ENCODE peak calls at places on chromosome 15, in six cellular contexts. D, X, K, V, L and Y are unnamed samples.

GRCh38 chr15:67524235-67524634 is 3.3 kb downstream of the C15orf61 start:
- DNase-seq in D (no peak), X (no peak), K (no peak), V (no peak), L (no peak), Y (no peak)

GRCh38 chr15:60949034-60949977 is 279.8 kb downstream of the RORA start:
- DNase-seq in D (no peak), X (no peak), K (no peak), V (no peak), L (no peak), Y (no peak)

GRCh38 chr15:59492389-59493377 is 54.7 kb downstream of the FAM81A start:
- DNase-seq in D (peak), X (peak), K (peak), V (peak), L (peak), Y (peak)

GRCh38 chr15:92305342-92305741 is 88.3 kb upstream of the ST8SIA2 start:
- DNase-seq in D (no peak), X (no peak), K (no peak), V (no peak), L (no peak), Y (no peak)

GRCh38 chr15:56484284-56484683 is 19.3 kb upstream of the MNS1 start:
- DNase-seq in D (no peak), X (no peak), K (no peak), V (no peak), L (no peak), Y (no peak)

GRCh38 chr15:78035861-78036476 is 41.5 kb downstream of the TBC1D2B start:
- DNase-seq in D (no peak), X (no peak), K (no peak), V (no peak), L (no peak), Y (no peak)

GRCh38 chr15:29376580-29376979 is 107.0 kb upstream of the NSMCE3 start:
- DNase-seq in D (no peak), X (no peak), K (no peak), V (peak), L (no peak), Y (no peak)

GRCh38 chr15:55168350-55168974 is 28.3 kb downstream of the RSL24D1 start:
- DNase-seq in D (peak), X (peak), K (no peak), V (peak), L (peak), Y (peak)

GRCh38 chr15:48862705-48863104 is 15.2 kb upstream of the EID1 start:
- DNase-seq in D (no peak), X (no peak), K (no peak), V (peak), L (no peak), Y (no peak)

GRCh38 chr15:101807345-101807945 is 4.1 kb downstream of the OR4F6 start:
- DNase-seq in D (no peak), X (no peak), K (no peak), V (no peak), L (no peak), Y (no peak)

GRCh38 chr15:98887976-98888375 is 119.6 kb downstream of the PGPEP1L start:
- DNase-seq in D (no peak), X (no peak), K (no peak), V (no peak), L (no peak), Y (no peak)

GRCh38 chr15:63345391-63345752 is 36.3 kb downstream of the CA12 start:
- DNase-seq in D (no peak), X (no peak), K (no peak), V (no peak), L (no peak), Y (no peak)

GRCh38 chr15:76863123-76863522 is 42.0 kb downstream of the SCAPER start:
- DNase-seq in D (no peak), X (no peak), K (no peak), V (no peak), L (no peak), Y (no peak)

GRCh38 chr15:85620321-85621044 is 174.2 kb downstream of the KLHL25 start:
- DNase-seq in D (peak), X (peak), K (peak), V (no peak), L (no peak), Y (no peak)

GRCh38 chr15:74866090-74866489 is 7.1 kb downstream of the SCAMP2 start:
- DNase-seq in D (peak), X (no peak), K (peak), V (no peak), L (no peak), Y (no peak)

GRCh38 chr15:55742498-55742926 is 440 bp downstream of the PRTG start:
- DNase-seq in D (peak), X (no peak), K (peak), V (peak), L (no peak), Y (peak)

GRCh38 chr15:85869124-85869523 is 74.4 kb upstream of the KLHL25 start:
- DNase-seq in D (no peak), X (no peak), K (no peak), V (no peak), L (no peak), Y (no peak)

GRCh38 chr15:64429448-64429847 is 30.9 kb upstream of the ZNF609 start:
- DNase-seq in D (no peak), X (no peak), K (no peak), V (no peak), L (no peak), Y (no peak)

GRCh38 chr15:68228143-68228970 is 1.2 kb downstream of the CLN6 start:
- DNase-seq in D (peak), X (no peak), K (no peak), V (no peak), L (no peak), Y (no peak)

GRCh38 chr15:51303462-51303861 is 34.9 kb downstream of the CYP19A1 start:
- DNase-seq in D (no peak), X (no peak), K (no peak), V (no peak), L (no peak), Y (no peak)

GRCh38 chr15:38242055-38242454 is 10.6 kb upstream of the SPRED1 start:
- DNase-seq in D (no peak), X (no peak), K (no peak), V (no peak), L (no peak), Y (no peak)

GRCh38 chr15:69380726-69381105 is 33.4 kb upstream of the KIF23 start:
- DNase-seq in D (no peak), X (no peak), K (no peak), V (no peak), L (no peak), Y (no peak)

GRCh38 chr15:98292442-98293240 is 332.1 kb downstream of the ARRDC4 start:
- DNase-seq in D (peak), X (no peak), K (no peak), V (peak), L (peak), Y (peak)

GRCh38 chr15:45174577-45174976 is 13.2 kb downstream of the SHF start:
- DNase-seq in D (no peak), X (no peak), K (no peak), V (no peak), L (no peak), Y (no peak)

GRCh38 chr15:77589839-77590238 is 42.9 kb downstream of the LINGO1 start:
- DNase-seq in D (no peak), X (no peak), K (no peak), V (no peak), L (no peak), Y (peak)

GRCh38 chr15:29681946-29682345 is 140.3 kb downstream of the TJP1 start:
- DNase-seq in D (no peak), X (no peak), K (no peak), V (no peak), L (no peak), Y (no peak)

GRCh38 chr15:57969355-57969754 is 96.2 kb downstream of the ALDH1A2 start:
- DNase-seq in D (peak), X (no peak), K (no peak), V (peak), L (no peak), Y (peak)

GRCh38 chr15:40282870-40283614 is at the start of gene ANKRD63:
- DNase-seq in D (no peak), X (no peak), K (no peak), V (peak), L (no peak), Y (no peak)

GRCh38 chr15:58734859-58735258 is 14.6 kb downstream of the ADAM10 start:
- DNase-seq in D (no peak), X (no peak), K (no peak), V (no peak), L (no peak), Y (no peak)

GRCh38 chr15:55282284-55282833 is 7.3 kb downstream of the RAB27A start:
- DNase-seq in D (peak), X (no peak), K (no peak), V (no peak), L (no peak), Y (peak)

GRCh38 chr15:87863152-87863551 is 393.4 kb downstream of the NTRK3 start:
- DNase-seq in D (no peak), X (no peak), K (no peak), V (peak), L (no peak), Y (no peak)

GRCh38 chr15:44023176-44023575 is 171.9 kb downstream of the FRMD5 start:
- DNase-seq in D (peak), X (no peak), K (no peak), V (peak), L (no peak), Y (no peak)
- TF ChIP-seq CTCF in D (no peak), X (no peak), K (no peak), V (peak), L (no peak), Y (no peak)

GRCh38 chr15:25862469-25863066 is 559 bp downstream of the ATP10A start:
- DNase-seq in D (no peak), X (no peak), K (no peak), V (peak), L (no peak), Y (peak)
- TF ChIP-seq CTCF in D (no peak), X (no peak), K (no peak), V (no peak), L (no peak), Y (no peak)

DNA sequence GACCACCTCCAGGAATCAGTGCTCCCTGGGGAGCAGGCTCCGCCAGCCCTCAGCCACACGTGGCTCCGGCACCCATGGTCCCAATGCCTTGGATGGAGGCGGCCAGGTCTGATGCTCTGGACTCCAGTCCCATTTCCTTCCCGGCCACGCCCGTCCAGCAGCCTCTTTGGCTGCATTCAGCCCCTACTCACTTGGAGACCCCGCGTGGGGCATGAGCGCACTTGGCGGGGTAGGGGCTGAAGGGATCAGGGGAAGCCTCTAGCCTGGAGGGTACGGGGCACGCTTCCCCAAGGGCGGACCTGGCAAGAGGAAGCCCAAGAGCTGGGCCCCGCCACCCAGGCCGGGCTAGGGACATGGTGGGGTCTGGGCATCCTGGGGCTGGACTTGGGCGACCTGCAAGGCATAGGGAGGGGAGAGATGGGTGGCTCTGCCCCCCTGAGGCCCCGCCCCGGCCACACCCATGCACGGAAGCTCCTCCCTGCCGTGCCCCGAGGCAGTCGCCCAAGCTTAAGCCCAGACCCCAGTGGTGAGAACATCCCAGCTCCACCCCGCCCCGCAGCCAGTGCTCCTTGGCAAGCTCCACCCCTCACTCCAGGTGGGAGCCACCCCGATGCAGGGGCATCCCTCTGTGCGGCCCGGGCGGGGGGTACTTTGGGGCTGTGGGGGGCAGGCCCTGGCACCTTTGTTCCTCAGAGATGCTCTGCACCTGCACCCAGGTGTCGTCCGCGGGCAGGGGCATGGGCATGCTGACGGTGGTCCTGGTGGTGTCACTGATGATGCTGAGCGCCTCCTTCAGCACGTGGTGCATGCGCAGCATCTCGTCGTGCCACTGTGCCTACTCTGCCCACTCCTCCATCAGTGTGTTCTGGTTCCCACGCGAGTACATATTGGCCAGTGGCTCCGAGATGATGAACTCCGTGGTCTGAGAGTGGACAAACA is 163.5 kb downstream of the GOLGA6L4 start:
- DNase-seq in D (no peak), X (no peak), K (no peak), V (peak), L (no peak), Y (no peak)
- TF ChIP-seq CTCF in D (no peak), X (no peak), K (no peak), V (no peak), L (no peak), Y (no peak)

DNA sequence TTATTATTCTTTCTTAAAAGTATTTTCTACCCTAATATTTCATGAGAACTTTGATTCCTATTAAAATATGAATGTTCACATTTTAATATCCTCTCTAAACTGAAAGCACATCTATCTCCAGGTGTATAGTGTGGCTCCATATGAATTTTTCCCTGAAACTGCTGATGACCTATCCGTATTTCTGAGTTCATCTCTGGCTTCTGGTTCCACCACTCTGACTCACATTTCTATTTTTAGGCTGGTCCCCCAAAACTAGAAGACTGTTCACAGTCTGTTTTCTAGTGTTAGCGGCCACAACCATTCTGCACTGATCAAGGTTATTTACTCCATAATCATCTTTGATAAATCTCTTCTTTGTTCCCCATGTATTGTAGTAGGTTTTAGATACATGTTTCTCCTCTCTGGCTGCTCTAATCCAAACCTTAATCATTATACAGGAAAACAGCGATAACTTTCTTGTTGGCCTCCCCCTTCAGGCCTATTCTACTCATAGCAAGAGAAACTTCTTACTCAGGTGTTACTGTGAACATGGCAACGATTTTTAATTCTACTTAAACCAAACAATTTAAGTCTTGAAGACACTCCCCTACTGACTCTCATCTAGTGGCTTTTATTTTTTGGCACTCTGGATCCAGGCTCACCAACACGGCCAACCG is 12.8 kb downstream of the ADPGK start:
- DNase-seq in D (no peak), X (no peak), K (no peak), V (peak), L (no peak), Y (no peak)
- TF ChIP-seq CTCF in D (no peak), X (no peak), K (no peak), V (peak), L (no peak), Y (no peak)

GRCh38 chr15:42493694-42494093 is 1.7 kb upstream of the SNAP23 start:
- DNase-seq in D (no peak), X (no peak), K (no peak), V (no peak), L (no peak), Y (no peak)

GRCh38 chr15:42490246-42490742 is 647 bp downstream of the ZNF106 start:
- DNase-seq in D (no peak), X (no peak), K (no peak), V (no peak), L (no peak), Y (no peak)

GRCh38 chr15:42491540-42492225 is 742 bp upstream of the ZNF106 start:
- DNase-seq in D (peak), X (no peak), K (no peak), V (no peak), L (no peak), Y (peak)

GRCh38 chr15:42494998-42495360 is 455 bp upstream of the SNAP23 start:
- DNase-seq in D (peak), X (peak), K (peak), V (peak), L (no peak), Y (peak)

GRCh38 chr15:42490743-42491539 is at the start of gene ZNF106:
- DNase-seq in D (peak), X (peak), K (peak), V (peak), L (peak), Y (peak)
- TF ChIP-seq CTCF in D (no peak), X (peak), K (no peak), V (no peak), L (no peak), Y (no peak)

GRCh38 chr15:31461911-31462480 is 135.4 kb downstream of the KLF13 start:
- DNase-seq in D (no peak), X (no peak), K (peak), V (peak), L (no peak), Y (no peak)
- TF ChIP-seq CTCF in D (no peak), X (no peak), K (no peak), V (peak), L (no peak), Y (no peak)